ENCODE peak calls at places on chromosomes 3 and 15, in eight cellular contexts. F is NCI-H2171 treated with DMSO at 0.1 percent for 48 hours, R is T1000, O is uterus, H is putamen, W is fibroblast of lung, U is left lung, A is GM23338. I is an unnamed sample.

GRCh38 chr3:42130329-42131070 is 39.3 kb downstream of the TRAK1 start:
- DNase-seq in U (no peak), W (no peak), O (no peak), F (no peak), H (no peak), R (no peak), A (no peak), I (no peak)

GRCh38 chr3:171783086-171783485 is 27.2 kb downstream of the PLD1 start:
- DNase-seq in R (no peak), F (no peak), O (no peak), A (no peak), U (no peak), H (no peak), W (no peak), I (no peak)

GRCh38 chr3:15428539-15428938 is 1.1 kb downstream of the EAF1 start:
- DNase-seq in U (no peak), A (no peak), O (no peak), W (no peak), R (no peak), H (no peak), F (no peak), I (no peak)

GRCh38 chr3:160577551-160578195 is 12.3 kb upstream of the KPNA4 start:
- DNase-seq in R (no peak), F (no peak), O (no peak), H (no peak), U (no peak), W (peak), A (peak), I (no peak)

GRCh38 chr15:90394702-90395442 is 6.8 kb downstream of the IQGAP1 start:
- DNase-seq in O (no peak), R (no peak), A (no peak), F (no peak), H (no peak), W (no peak), U (no peak), I (peak)

GRCh38 chr3:64911138-64911537 is 223.3 kb upstream of the ADAMTS9 start:
- DNase-seq in F (no peak), A (no peak), O (no peak), U (no peak), R (no peak), H (no peak), W (no peak), I (no peak)

GRCh38 chr3:40240921-40241320 is 68.6 kb upstream of the EIF1B start:
- DNase-seq in A (peak), H (no peak), W (no peak), F (no peak), R (no peak), U (no peak), O (no peak), I (no peak)

GRCh38 chr15:100291106-100291505 is 50.7 kb downstream of the ADAMTS17 start:
- DNase-seq in A (no peak), H (no peak), F (no peak), O (no peak), R (no peak), U (no peak), W (no peak), I (no peak)

GRCh38 chr15:99474041-99474906 is 91.5 kb upstream of the MEF2A start:
- DNase-seq in H (no peak), O (no peak), W (no peak), U (peak), R (no peak), F (no peak), A (no peak), I (peak)

GRCh38 chr15:49982586-49982985 is 136.4 kb downstream of the ATP8B4 start:
- DNase-seq in R (no peak), F (no peak), U (no peak), A (no peak), W (peak), H (no peak), O (no peak), I (no peak)

GRCh38 chr3:184305577-184305976 is 6.5 kb downstream of the PSMD2 start:
- DNase-seq in U (no peak), W (peak), O (no peak), A (no peak), F (peak), R (no peak), H (no peak), I (no peak)

GRCh38 chr3:197298858-197299854 is 744 bp upstream of the DLG1 start:
- DNase-seq in A (peak), U (peak), R (no peak), O (peak), W (no peak), F (peak), H (no peak), I (peak)

GRCh38 chr3:133575121-133575520 is 1.6 kb downstream of the CDV3 start:
- DNase-seq in F (no peak), U (no peak), R (no peak), W (no peak), A (no peak), O (no peak), H (no peak), I (peak)

GRCh38 chr3:70053293-70053692 is 53.8 kb downstream of the SAMMSON start:
- DNase-seq in O (no peak), H (no peak), R (no peak), W (no peak), U (no peak), F (no peak), A (no peak), I (no peak)

GRCh38 chr3:194730369-194730768 is 44.7 kb downstream of the FAM43A start:
- DNase-seq in R (no peak), W (no peak), F (peak), U (peak), H (no peak), O (no peak), A (peak), I (no peak)

GRCh38 chr3:121504598-121504997 is 41.2 kb downstream of the POLQ start:
- DNase-seq in F (no peak), W (no peak), A (no peak), O (no peak), R (no peak), H (no peak), U (no peak), I (no peak)